ENCODE peak calls at places on chromosomes 3 and 15, in seven cellular contexts. One of them, this sample, is unnamed.

GRCh38 chr3:126544596-126545281 is 14.0 kb downstream of the C3orf22 start:
- DNase-seq in stimulated activated CD4-positive, alpha-beta T cell treated with anti-CD3 and anti-CD28 coated beads, Interleukin-4, amount 100 ng/mL, for 1 hour: no peak
- DNase-seq in fibroblast of pulmonary artery: no peak
- DNase-seq in neural crest cell: no peak
- DNase-seq in fibroblast of the aortic adventitia: no peak
- DNase-seq in AG08395: no peak
- DNase-seq in HCEC 1CT: no peak
- DNase-seq in this sample: peak; percentile 4

GRCh38 chr3:146817705-146818104 is 212.6 kb upstream of the PLSCR5 start:
- DNase-seq in fibroblast of the aortic adventitia: peak; percentile 57
- DNase-seq in neural crest cell: no peak
- DNase-seq in AG08395: peak; percentile 14
- DNase-seq in fibroblast of pulmonary artery: peak; percentile 45
- DNase-seq in HCEC 1CT: peak; percentile 64
- DNase-seq in stimulated activated CD4-positive, alpha-beta T cell treated with anti-CD3 and anti-CD28 coated beads, Interleukin-4, amount 100 ng/mL, for 1 hour: no peak
- DNase-seq in this sample: no peak

GRCh38 chr3:1533763-1534162 is 440.9 kb downstream of the CNTN6 start:
- DNase-seq in HCEC 1CT: no peak
- DNase-seq in stimulated activated CD4-positive, alpha-beta T cell treated with anti-CD3 and anti-CD28 coated beads, Interleukin-4, amount 100 ng/mL, for 1 hour: no peak
- DNase-seq in AG08395: no peak
- DNase-seq in neural crest cell: no peak
- DNase-seq in fibroblast of the aortic adventitia: no peak
- DNase-seq in fibroblast of pulmonary artery: no peak
- DNase-seq in this sample: no peak

GRCh38 chr15:66774001-66774814 is 72.2 kb downstream of the SMAD6 start:
- DNase-seq in AG08395: peak; percentile 93
- DNase-seq in fibroblast of pulmonary artery: peak; percentile 73
- DNase-seq in fibroblast of the aortic adventitia: peak; percentile 71
- DNase-seq in HCEC 1CT: peak; percentile 61
- DNase-seq in neural crest cell: peak; percentile 92
- DNase-seq in stimulated activated CD4-positive, alpha-beta T cell treated with anti-CD3 and anti-CD28 coated beads, Interleukin-4, amount 100 ng/mL, for 1 hour: peak; percentile 38
- DNase-seq in this sample: peak; percentile 90

GRCh38 chr3:127072971-127073851 is 90.3 kb downstream of the PLXNA1 start:
- DNase-seq in AG08395: no peak
- DNase-seq in fibroblast of the aortic adventitia: no peak
- DNase-seq in fibroblast of pulmonary artery: no peak
- DNase-seq in HCEC 1CT: no peak
- DNase-seq in neural crest cell: no peak
- DNase-seq in stimulated activated CD4-positive, alpha-beta T cell treated with anti-CD3 and anti-CD28 coated beads, Interleukin-4, amount 100 ng/mL, for 1 hour: no peak
- DNase-seq in this sample: no peak

GRCh38 chr15:35630985-35631384 is 85.0 kb upstream of the DPH6 start:
- DNase-seq in fibroblast of the aortic adventitia: no peak
- DNase-seq in AG08395: no peak
- DNase-seq in neural crest cell: no peak
- DNase-seq in stimulated activated CD4-positive, alpha-beta T cell treated with anti-CD3 and anti-CD28 coated beads, Interleukin-4, amount 100 ng/mL, for 1 hour: no peak
- DNase-seq in HCEC 1CT: no peak
- DNase-seq in fibroblast of pulmonary artery: no peak
- DNase-seq in this sample: no peak

GRCh38 chr15:96285306-96285705 is 45.2 kb upstream of the NR2F2 start:
- DNase-seq in AG08395: peak; percentile 21
- DNase-seq in fibroblast of pulmonary artery: peak; percentile 63
- DNase-seq in fibroblast of the aortic adventitia: peak; percentile 77
- DNase-seq in neural crest cell: no peak
- DNase-seq in stimulated activated CD4-positive, alpha-beta T cell treated with anti-CD3 and anti-CD28 coated beads, Interleukin-4, amount 100 ng/mL, for 1 hour: no peak
- DNase-seq in HCEC 1CT: peak; percentile 78
- DNase-seq in this sample: no peak

GRCh38 chr3:168467085-168467714 is 371.5 kb upstream of the GOLIM4 start:
- DNase-seq in fibroblast of pulmonary artery: peak; percentile 56
- DNase-seq in fibroblast of the aortic adventitia: peak; percentile 28
- DNase-seq in AG08395: peak; percentile 3
- DNase-seq in stimulated activated CD4-positive, alpha-beta T cell treated with anti-CD3 and anti-CD28 coated beads, Interleukin-4, amount 100 ng/mL, for 1 hour: no peak
- DNase-seq in neural crest cell: no peak
- DNase-seq in HCEC 1CT: no peak
- DNase-seq in this sample: peak; percentile 29

GRCh38 chr3:47054414-47054813 is 74.9 kb downstream of the NBEAL2 start:
- DNase-seq in HCEC 1CT: no peak
- DNase-seq in neural crest cell: no peak
- DNase-seq in fibroblast of the aortic adventitia: peak; percentile 26
- DNase-seq in fibroblast of pulmonary artery: no peak
- DNase-seq in stimulated activated CD4-positive, alpha-beta T cell treated with anti-CD3 and anti-CD28 coated beads, Interleukin-4, amount 100 ng/mL, for 1 hour: no peak
- DNase-seq in AG08395: no peak
- DNase-seq in this sample: no peak

GRCh38 chr15:29312387-29312786 is 42.8 kb upstream of the NSMCE3 start:
- DNase-seq in AG08395: peak; percentile 28
- DNase-seq in fibroblast of pulmonary artery: peak; percentile 76
- DNase-seq in neural crest cell: no peak
- DNase-seq in HCEC 1CT: peak; percentile 93
- DNase-seq in fibroblast of the aortic adventitia: peak; percentile 64
- DNase-seq in stimulated activated CD4-positive, alpha-beta T cell treated with anti-CD3 and anti-CD28 coated beads, Interleukin-4, amount 100 ng/mL, for 1 hour: no peak
- DNase-seq in this sample: no peak

GRCh38 chr3:186883686-186884058 is 41.2 kb downstream of the ADIPOQ start:
- DNase-seq in AG08395: no peak
- DNase-seq in stimulated activated CD4-positive, alpha-beta T cell treated with anti-CD3 and anti-CD28 coated beads, Interleukin-4, amount 100 ng/mL, for 1 hour: no peak
- DNase-seq in HCEC 1CT: no peak
- DNase-seq in fibroblast of the aortic adventitia: no peak
- DNase-seq in fibroblast of pulmonary artery: no peak
- DNase-seq in neural crest cell: no peak
- DNase-seq in this sample: no peak

GRCh38 chr3:29280675-29281264 is at the start of gene RBMS3:
- DNase-seq in AG08395: peak; percentile 88
- DNase-seq in HCEC 1CT: peak; percentile 96
- DNase-seq in stimulated activated CD4-positive, alpha-beta T cell treated with anti-CD3 and anti-CD28 coated beads, Interleukin-4, amount 100 ng/mL, for 1 hour: peak; percentile 8
- DNase-seq in fibroblast of the aortic adventitia: peak; percentile 98
- DNase-seq in neural crest cell: peak; percentile 57
- DNase-seq in fibroblast of pulmonary artery: peak; percentile 98
- DNase-seq in this sample: peak; percentile 62

GRCh38 chr3:159620281-159620680 is 368.4 kb upstream of the IL12A start:
- DNase-seq in stimulated activated CD4-positive, alpha-beta T cell treated with anti-CD3 and anti-CD28 coated beads, Interleukin-4, amount 100 ng/mL, for 1 hour: no peak
- DNase-seq in fibroblast of pulmonary artery: no peak
- DNase-seq in fibroblast of the aortic adventitia: peak; percentile 15
- DNase-seq in AG08395: peak; percentile 14
- DNase-seq in HCEC 1CT: peak; percentile 11
- DNase-seq in neural crest cell: no peak
- DNase-seq in this sample: no peak

GRCh38 chr3:175433026-175433668 is 574.0 kb downstream of the NAALADL2 start:
- DNase-seq in neural crest cell: no peak
- DNase-seq in AG08395: peak; percentile 30
- DNase-seq in fibroblast of the aortic adventitia: peak; percentile 78
- DNase-seq in fibroblast of pulmonary artery: peak; percentile 81
- DNase-seq in stimulated activated CD4-positive, alpha-beta T cell treated with anti-CD3 and anti-CD28 coated beads, Interleukin-4, amount 100 ng/mL, for 1 hour: no peak
- DNase-seq in HCEC 1CT: peak; percentile 62
- DNase-seq in this sample: no peak

GRCh38 chr3:141191097-141191749 is 40.4 kb upstream of the PXYLP1 start:
- DNase-seq in neural crest cell: no peak
- DNase-seq in fibroblast of the aortic adventitia: no peak
- DNase-seq in stimulated activated CD4-positive, alpha-beta T cell treated with anti-CD3 and anti-CD28 coated beads, Interleukin-4, amount 100 ng/mL, for 1 hour: no peak
- DNase-seq in HCEC 1CT: peak; percentile 5
- DNase-seq in fibroblast of pulmonary artery: peak; percentile 8
- DNase-seq in AG08395: peak; percentile 18
- DNase-seq in this sample: no peak

GRCh38 chr15:98842192-98842972 is 165.2 kb downstream of the PGPEP1L start:
- DNase-seq in fibroblast of pulmonary artery: peak; percentile 18
- DNase-seq in HCEC 1CT: peak; percentile 34
- DNase-seq in AG08395: no peak
- DNase-seq in stimulated activated CD4-positive, alpha-beta T cell treated with anti-CD3 and anti-CD28 coated beads, Interleukin-4, amount 100 ng/mL, for 1 hour: no peak
- DNase-seq in fibroblast of the aortic adventitia: peak; percentile 40
- DNase-seq in neural crest cell: no peak
- DNase-seq in this sample: no peak

GRCh38 chr15:57516327-57517026 is 75.2 kb upstream of the MYZAP start:
- DNase-seq in neural crest cell: no peak
- DNase-seq in fibroblast of pulmonary artery: no peak
- DNase-seq in HCEC 1CT: no peak
- DNase-seq in fibroblast of the aortic adventitia: no peak
- DNase-seq in stimulated activated CD4-positive, alpha-beta T cell treated with anti-CD3 and anti-CD28 coated beads, Interleukin-4, amount 100 ng/mL, for 1 hour: no peak
- DNase-seq in AG08395: no peak
- DNase-seq in this sample: no peak

GRCh38 chr3:8319935-8320634 is 181.5 kb upstream of the LMCD1 start:
- DNase-seq in AG08395: peak; percentile 84
- DNase-seq in fibroblast of pulmonary artery: peak; percentile 68
- DNase-seq in stimulated activated CD4-positive, alpha-beta T cell treated with anti-CD3 and anti-CD28 coated beads, Interleukin-4, amount 100 ng/mL, for 1 hour: no peak
- DNase-seq in neural crest cell: no peak
- DNase-seq in fibroblast of the aortic adventitia: peak; percentile 26
- DNase-seq in HCEC 1CT: peak; percentile 73
- DNase-seq in this sample: no peak

This sample was measured in body of pancreas.